ENCODE peak calls at places on chromosomes 11 and 22, in six cellular contexts. O is endothelial cell of umbilical vein; X is IMR-90; C is psoas muscle; S is CD8-positive, alpha-beta T cell; W is Peyer's patch. I is an unnamed sample. For H3K27me3 and H3K4me1, the result is how much of the 10 kb centered on the place peaks cover.

GRCh38 chr22:35684270-35684700 is 33.4 kb upstream of the APOL5 start:
- DNase-seq in S (no peak), O (peak), C (no peak), W (no peak), X (peak), I (no peak)

GRCh38 chr11:125271436-125272064 is 107.0 kb downstream of the PKNOX2 start:
- DNase-seq in S (no peak), O (no peak), C (no peak), X (no peak), W (no peak), I (no peak)

GRCh38 chr22:29689872-29690213 is 30.0 kb upstream of the CABP7 start:
- DNase-seq in C (peak), O (peak), X (peak), W (peak), S (peak), I (no peak)

GRCh38 chr11:44793350-44794090 is 66.8 kb downstream of the TSPAN18 start:
- DNase-seq in O (no peak), S (no peak), W (no peak), C (no peak), X (peak), I (no peak)

GRCh38 chr22:29855611-29856181 is 17.6 kb upstream of the ASCC2 start:
- DNase-seq in W (no peak), O (no peak), C (peak), S (no peak), X (no peak), I (no peak)

GRCh38 chr11:6646631-6647281 is 8.9 kb downstream of the DCHS1 start:
- DNase-seq in X (peak), C (no peak), W (no peak), S (peak), O (no peak), I (no peak)

GRCh38 chr11:109772846-109773400 is 320.3 kb upstream of the ZC3H12C start:
- DNase-seq in X (no peak), C (no peak), W (no peak), O (no peak), S (no peak), I (no peak)

GRCh38 chr11:2375964-2376551 is 1.1 kb upstream of the CD81 start:
- DNase-seq in C (peak), W (peak), X (no peak), S (no peak), O (no peak), I (no peak)

GRCh38 chr11:102802341-102802740 is 4.4 kb upstream of the MMP1 start:
- DNase-seq in C (no peak), O (peak), S (no peak), W (no peak), X (peak), I (no peak)

GRCh38 chr11:115488945-115489344 is 15.3 kb downstream of the CADM1 start:
- DNase-seq in W (no peak), S (no peak), X (peak), O (no peak), C (no peak), I (no peak)

GRCh38 chr22:31897842-31898241 is 46.5 kb upstream of the YWHAH start:
- DNase-seq in O (peak), X (peak), W (no peak), S (no peak), C (no peak), I (no peak)

GRCh38 chr22:36320553-36320952 is 67.2 kb downstream of the MYH9 start:
- DNase-seq in C (no peak), W (no peak), O (no peak), S (no peak), X (no peak), I (no peak)

GRCh38 chr11:1157645-1158591 is at the start of gene MUC5AC:
- DNase-seq in O (no peak), X (no peak), C (peak), S (no peak), W (no peak), I (no peak)

GRCh38 chr11:62830904-62831519 is 839 bp downstream of the STX5 start:
- DNase-seq in X (no peak), C (peak), W (peak), O (no peak), S (no peak), I (no peak)

GRCh38 chr11:206516-207212 is 535 bp downstream of the BET1L start:
- DNase-seq in X (no peak), O (peak), W (peak), C (no peak), S (no peak), I (no peak)

GRCh38 chr11:119347242-119347641 is 737 bp upstream of the MFRP start:
- DNase-seq in O (no peak), W (no peak), C (no peak), X (no peak), S (no peak), I (no peak)

GRCh38 chr11:538431-539051 is 1.2 kb downstream of the LRRC56 start:
- DNase-seq in C (no peak), X (no peak), S (no peak), W (peak), O (no peak), I (no peak)

GRCh38 chr11:63775221-63775620 is 6.6 kb upstream of the ZFTA start:
- DNase-seq in O (no peak), W (no peak), S (no peak), X (peak), C (no peak), I (no peak)

GRCh38 chr22:22195265-22196017 is 49.1 kb upstream of the VPREB1 start:
- DNase-seq in X (peak), W (peak), S (peak), O (peak), C (peak), I (peak)

GRCh38 chr22:19783531-19784395 is 23.2 kb downstream of the TBX1 start:
- DNase-seq in C (peak), S (no peak), W (no peak), O (no peak), X (no peak), I (no peak)

GRCh38 chr11:118547132-118547531 is 16.1 kb downstream of the TMEM25 start:
- DNase-seq in S (no peak), O (no peak), W (no peak), C (no peak), X (no peak), I (no peak)

GRCh38 chr11:75403037-75403436 is 3.7 kb downstream of the RPS3 start:
- DNase-seq in C (no peak), S (no peak), O (peak), X (no peak), W (no peak), I (no peak)

GRCh38 chr11:110079726-110080125 is 13.5 kb upstream of the ZC3H12C start:
- DNase-seq in O (no peak), C (no peak), W (no peak), S (no peak), X (no peak), I (no peak)

GRCh38 chr11:69880803-69881445 is 61.7 kb upstream of the FGF3 start:
- DNase-seq in W (peak), X (no peak), S (no peak), O (no peak), C (no peak), I (no peak)

GRCh38 chr11:134277176-134278001 is 1.2 kb downstream of the GLB1L3 start:
- DNase-seq in W (no peak), C (no peak), X (no peak), O (no peak), S (no peak), I (no peak)

GRCh38 chr22:48979482-48979881 is 848.2 kb downstream of the BRD1 start:
- DNase-seq in O (no peak), C (no peak), W (no peak), S (no peak), X (no peak), I (no peak)

GRCh38 chr11:124460459-124460858 is 15.0 kb upstream of the OR8B8 start:
- DNase-seq in X (no peak), W (no peak), C (no peak), O (no peak), S (no peak), I (no peak)

GRCh38 chr11:18650859-18651557 is 16.9 kb upstream of the SPTY2D1 start:
- DNase-seq in O (peak), S (peak), X (peak), W (no peak), C (no peak), I (no peak)

GRCh38 chr11:27396259-27396839 is 33.3 kb upstream of the CCDC34 start:
- DNase-seq in S (no peak), W (no peak), X (no peak), C (no peak), O (no peak), I (no peak)

GRCh38 chr11:46299425-46300067 is 22.1 kb downstream of the CREB3L1 start:
- DNase-seq in X (peak), W (no peak), S (no peak), O (no peak), C (no peak), I (no peak)

GRCh38 chr22:50584106-50585096 is 1.8 kb upstream of the CHKB start:
- DNase-seq in O (no peak), C (no peak), X (no peak), S (no peak), W (no peak), I (no peak)

GRCh38 chr11:134410766-134411165 is 1.3 kb downstream of the B3GAT1 start:
- DNase-seq in S (no peak), C (no peak), W (no peak), X (no peak), O (no peak), I (no peak)

GRCh38 chr11:119721129-119722120 is 7.6 kb downstream of the NECTIN1 start:
- DNase-seq in X (no peak), W (no peak), O (peak), C (peak), S (no peak), I (no peak)

GRCh38 chr11:12200359-12201015 is 90.1 kb downstream of the MICAL2 start:
- DNase-seq in W (no peak), X (peak), O (peak), S (no peak), C (peak), I (no peak)

GRCh38 chr11:79783833-79784232 is 343.0 kb upstream of the TENM4 start:
- DNase-seq in X (no peak), S (no peak), O (no peak), C (no peak), W (no peak), I (no peak)

GRCh38 chr22:30121988-30122387 is 41.7 kb downstream of the HORMAD2 start:
- DNase-seq in W (no peak), X (no peak), C (no peak), S (no peak), O (no peak), I (no peak)

GRCh38 chr22:23305321-23305910 is 125.1 kb downstream of the BCR start:
- DNase-seq in W (no peak), O (peak), X (peak), C (no peak), S (no peak), I (no peak)

GRCh38 chr22:27668828-27669797 is 132.4 kb downstream of the MN1 start:
- DNase-seq in O (peak), W (peak), C (peak), S (no peak), X (peak), I (no peak)

GRCh38 chr11:35567737-35568465 is 42.5 kb upstream of the PAMR1 start:
- DNase-seq in S (no peak), O (no peak), W (no peak), C (no peak), X (peak), I (no peak)

GRCh38 chr11:15157181-15157580 is 42.5 kb downstream of the INSC start:
- DNase-seq in X (peak), C (no peak), W (no peak), O (no peak), S (no peak), I (no peak)

GRCh38 chr11:76716268-76716667 is 45.7 kb upstream of the LRRC32 start:
- DNase-seq in W (no peak), C (peak), O (no peak), X (no peak), S (no peak), I (no peak)
- H3K27me3 ChIP-seq in W (under half), C (under half), O (under half), X (under half), S (under half), I (under half)

DNA sequence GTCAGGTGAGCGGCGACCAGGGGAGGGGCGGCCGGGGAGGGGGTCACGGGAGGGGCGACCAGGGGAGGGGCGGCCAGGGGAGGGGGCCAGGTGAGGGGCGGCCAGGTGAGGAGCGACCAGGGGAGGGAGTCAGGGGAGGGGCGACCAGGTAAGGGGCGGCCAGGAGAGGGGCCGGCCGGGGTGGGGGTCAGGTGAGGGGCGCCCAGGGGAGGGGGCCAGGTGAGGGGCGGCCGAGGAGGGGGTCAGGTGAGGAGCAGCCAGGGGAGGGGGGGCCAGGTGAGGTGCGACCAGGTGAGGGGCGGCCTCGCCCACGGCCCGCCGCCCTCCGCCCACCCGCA is 363 bp downstream of the TESMIN start:
- DNase-seq in O (no peak), W (no peak), X (no peak), S (no peak), C (no peak), I (no peak)
- H3K27ac ChIP-seq in O (no peak), W (peak), X (no peak), S (no peak), C (no peak), I (no peak)

GRCh38 chr11:64929625-64930024 is 5.1 kb downstream of the PPP2R5B start:
- DNase-seq in S (no peak), C (no peak), W (no peak), X (no peak), O (no peak), I (no peak)

GRCh38 chr11:64932324-64932723 is 3.4 kb downstream of the GPHA2 start:
- DNase-seq in S (no peak), C (no peak), X (no peak), O (no peak), W (no peak), I (no peak)

GRCh38 chr11:64930346-64930745 is 5.3 kb downstream of the GPHA2 start:
- DNase-seq in O (no peak), S (no peak), W (no peak), X (no peak), C (no peak), I (no peak)

GRCh38 chr11:64933213-64933934 is 2.3 kb downstream of the GPHA2 start:
- DNase-seq in S (no peak), C (peak), W (no peak), X (no peak), O (no peak), I (no peak)

DNA sequence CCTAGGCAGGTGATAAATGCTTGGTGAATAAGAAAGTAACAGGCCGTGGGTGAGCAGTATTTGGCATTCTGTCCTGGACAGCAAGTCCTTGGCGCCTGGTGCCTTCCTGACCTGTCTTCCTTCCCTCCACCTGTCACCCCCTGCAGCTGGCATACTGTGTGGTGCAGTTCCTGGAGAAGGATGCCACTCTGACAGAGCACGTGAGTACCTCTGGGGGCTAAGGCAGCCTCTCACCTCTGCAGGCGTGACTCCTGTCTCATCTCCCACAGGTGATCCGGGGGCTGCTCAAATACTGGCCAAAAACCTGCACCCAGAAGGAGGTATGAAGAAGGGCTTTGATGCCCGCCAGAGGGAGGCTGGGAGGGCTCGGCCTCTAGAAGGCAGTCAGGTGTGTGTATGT is 4.4 kb downstream of the GPHA2 start:
- DNase-seq in S (no peak), C (no peak), X (no peak), O (no peak), W (no peak), I (no peak)
- H3K4me1 ChIP-seq in S (under half), C (under half), X (under half), O (under half), W (under half), I (under half)

GRCh38 chr11:73281201-73281741 is 9.1 kb downstream of the P2RY6 start:
- DNase-seq in C (no peak), S (no peak), O (no peak), X (no peak), W (no peak), I (no peak)

GRCh38 chr11:73281796-73282660 is 9.9 kb downstream of the P2RY6 start:
- DNase-seq in C (no peak), O (no peak), X (no peak), W (no peak), S (no peak), I (no peak)

GRCh38 chr11:73277467-73277866 is 5.3 kb downstream of the P2RY6 start:
- DNase-seq in O (no peak), C (no peak), S (no peak), W (no peak), X (no peak), I (no peak)

GRCh38 chr11:73283316-73284035 is 11.3 kb downstream of the P2RY6 start:
- DNase-seq in X (no peak), S (no peak), C (no peak), W (no peak), O (no peak), I (no peak)

DNA sequence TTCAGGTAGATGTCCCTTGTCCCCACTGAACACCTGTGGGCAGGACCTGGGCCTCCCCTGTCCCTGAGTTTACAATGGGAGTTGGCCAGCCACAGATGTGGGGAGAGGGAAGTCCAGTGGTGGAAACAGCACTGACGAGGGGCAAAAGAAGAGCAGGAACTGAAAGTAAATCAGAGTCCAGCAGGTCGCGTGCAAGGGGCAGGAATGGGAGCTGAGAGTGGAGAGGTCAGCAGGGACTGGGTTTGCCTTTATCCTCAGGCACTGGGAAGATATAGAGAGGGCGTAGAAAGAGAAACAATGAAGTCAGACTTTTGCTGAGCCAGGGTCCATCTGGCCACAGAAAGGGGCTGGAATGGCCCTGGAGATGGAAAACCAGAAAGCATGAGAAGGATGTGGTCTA is 8.5 kb downstream of the P2RY6 start:
- DNase-seq in X (no peak), O (no peak), C (no peak), W (peak), S (no peak), I (no peak)
- H3K27me3 ChIP-seq in X (under half), O (under half), C (under half), W (under half), S (under half), I (under half)